ENCODE peak calls at places on chromosomes 12 and 14, in seven cellular contexts. One of them, this sample, is unnamed.

GRCh38 chr12:3533703-3534386 is 42.8 kb downstream of the PRMT8 start:
- DNase-seq in colonic mucosa: no peak
- DNase-seq in GF-D8: no peak
- DNase-seq in iris pigment epithelial cell: peak
- DNase-seq in left colon: no peak
- DNase-seq in epithelial cell of prostate: no peak
- DNase-seq in SK-MEL-5: peak
- DNase-seq in this sample: no peak

GRCh38 chr14:35405304-35405996 is 901 bp upstream of the NFKBIA start:
- DNase-seq in colonic mucosa: peak
- DNase-seq in epithelial cell of prostate: no peak
- DNase-seq in GF-D8: no peak
- DNase-seq in iris pigment epithelial cell: no peak
- DNase-seq in left colon: no peak
- DNase-seq in SK-MEL-5: no peak
- DNase-seq in this sample: peak

GRCh38 chr12:14099994-14100393 is 118.6 kb upstream of the GRIN2B start:
- DNase-seq in colonic mucosa: no peak
- DNase-seq in GF-D8: no peak
- DNase-seq in epithelial cell of prostate: no peak
- DNase-seq in iris pigment epithelial cell: no peak
- DNase-seq in left colon: no peak
- DNase-seq in SK-MEL-5: no peak
- DNase-seq in this sample: no peak

GRCh38 chr12:127507336-127507735 is 759.6 kb upstream of the TMEM132C start:
- DNase-seq in iris pigment epithelial cell: no peak
- DNase-seq in left colon: no peak
- DNase-seq in GF-D8: no peak
- DNase-seq in colonic mucosa: no peak
- DNase-seq in epithelial cell of prostate: no peak
- DNase-seq in SK-MEL-5: no peak
- DNase-seq in this sample: no peak

GRCh38 chr14:103886304-103887169 is 39.2 kb upstream of the PPP1R13B start:
- DNase-seq in iris pigment epithelial cell: peak
- DNase-seq in epithelial cell of prostate: no peak
- DNase-seq in GF-D8: no peak
- DNase-seq in left colon: no peak
- DNase-seq in SK-MEL-5: no peak
- DNase-seq in colonic mucosa: no peak
- DNase-seq in this sample: no peak

GRCh38 chr14:92970233-92970625 is 47.3 kb downstream of the CHGA start:
- DNase-seq in iris pigment epithelial cell: no peak
- DNase-seq in left colon: no peak
- DNase-seq in colonic mucosa: no peak
- DNase-seq in GF-D8: no peak
- DNase-seq in epithelial cell of prostate: no peak
- DNase-seq in SK-MEL-5: no peak
- DNase-seq in this sample: no peak

GRCh38 chr12:121240484-121241202 is 30.7 kb downstream of the P2RX4 start:
- DNase-seq in GF-D8: peak
- DNase-seq in left colon: peak
- DNase-seq in colonic mucosa: peak
- DNase-seq in iris pigment epithelial cell: peak
- DNase-seq in epithelial cell of prostate: no peak
- DNase-seq in SK-MEL-5: no peak
- DNase-seq in this sample: peak

GRCh38 chr12:74647241-74647640 is 109.6 kb downstream of the ATXN7L3B start:
- DNase-seq in left colon: no peak
- DNase-seq in iris pigment epithelial cell: no peak
- DNase-seq in SK-MEL-5: no peak
- DNase-seq in colonic mucosa: no peak
- DNase-seq in GF-D8: no peak
- DNase-seq in epithelial cell of prostate: no peak
- DNase-seq in this sample: no peak

GRCh38 chr12:126247936-126248335 is 1182.7 kb downstream of the AACS start:
- DNase-seq in GF-D8: no peak
- DNase-seq in colonic mucosa: no peak
- DNase-seq in iris pigment epithelial cell: peak
- DNase-seq in epithelial cell of prostate: no peak
- DNase-seq in SK-MEL-5: no peak
- DNase-seq in left colon: no peak
- DNase-seq in this sample: no peak

GRCh38 chr14:68361231-68361630 is 431.6 kb downstream of the ZFP36L1 start:
- DNase-seq in left colon: no peak
- DNase-seq in iris pigment epithelial cell: peak
- DNase-seq in SK-MEL-5: no peak
- DNase-seq in GF-D8: no peak
- DNase-seq in epithelial cell of prostate: no peak
- DNase-seq in colonic mucosa: no peak
- DNase-seq in this sample: no peak

GRCh38 chr12:51000245-51000644 is 25.9 kb downstream of the SLC11A2 start:
- DNase-seq in colonic mucosa: no peak
- DNase-seq in iris pigment epithelial cell: peak
- DNase-seq in left colon: no peak
- DNase-seq in epithelial cell of prostate: no peak
- DNase-seq in SK-MEL-5: no peak
- DNase-seq in GF-D8: no peak
- DNase-seq in this sample: no peak

GRCh38 chr14:87643005-87643404 is 350.0 kb downstream of the GALC start:
- DNase-seq in epithelial cell of prostate: no peak
- DNase-seq in left colon: no peak
- DNase-seq in GF-D8: no peak
- DNase-seq in SK-MEL-5: no peak
- DNase-seq in iris pigment epithelial cell: no peak
- DNase-seq in colonic mucosa: no peak
- DNase-seq in this sample: no peak